ENCODE peak calls at places on chromosomes 6 and 20, in four cellular contexts. One of them, this sample, is unnamed.
A peak's percentile ranks its signal among the peaks of the same experiment; 100 is the strongest.

GRCh38 chr6:153092082-153093013 is 38.7 kb downstream of the RGS17 start:
- DNase-seq in GM23248: peak; percentile 81
- DNase-seq in HepG2: no peak
- DNase-seq in K562: no peak
- DNase-seq in this sample: no peak

GRCh38 chr20:41387433-41387832 is 20.8 kb upstream of the EMILIN3 start:
- DNase-seq in GM23248: no peak
- DNase-seq in HepG2: peak; percentile 31
- DNase-seq in K562: peak; percentile 47
- DNase-seq in this sample: no peak

GRCh38 chr6:9697263-9697931 is 717.5 kb downstream of the TFAP2A start:
- DNase-seq in GM23248: no peak
- DNase-seq in HepG2: no peak
- DNase-seq in K562: no peak
- DNase-seq in this sample: no peak

GRCh38 chr6:90463874-90464273 is 123.0 kb downstream of the MAP3K7 start:
- DNase-seq in GM23248: no peak
- DNase-seq in HepG2: no peak
- DNase-seq in K562: no peak
- DNase-seq in this sample: no peak

GRCh38 chr20:45898285-45898684 is 7.2 kb downstream of the CTSA start:
- DNase-seq in GM23248: no peak
- DNase-seq in HepG2: no peak
- DNase-seq in K562: no peak
- DNase-seq in this sample: no peak

GRCh38 chr6:84547341-84547794 is 217.0 kb downstream of the TBX18 start:
- DNase-seq in GM23248: no peak
- DNase-seq in HepG2: no peak
- DNase-seq in K562: peak; percentile 12
- DNase-seq in this sample: no peak

GRCh38 chr20:41329435-41330342 is 10.9 kb upstream of the LPIN3 start:
- DNase-seq in GM23248: peak; percentile 98
- DNase-seq in HepG2: peak; percentile 82
- DNase-seq in K562: no peak
- DNase-seq in this sample: no peak

GRCh38 chr6:38273325-38273724 is 366.4 kb downstream of the BTBD9 start:
- DNase-seq in GM23248: peak; percentile 43
- DNase-seq in HepG2: no peak
- DNase-seq in K562: no peak
- DNase-seq in this sample: no peak

GRCh38 chr20:37345339-37346231 is at the start of gene SRC:
- DNase-seq in GM23248: peak; percentile 83
- DNase-seq in HepG2: peak; percentile 74
- DNase-seq in K562: peak; percentile 93
- DNase-seq in this sample: peak; percentile 82

GRCh38 chr6:151075527-151075926 is 164.2 kb upstream of the AKAP12 start:
- DNase-seq in GM23248: peak; percentile 18
- DNase-seq in HepG2: no peak
- DNase-seq in K562: no peak
- DNase-seq in this sample: no peak

GRCh38 chr6:24831771-24832718 is 33.3 kb upstream of the ARMH2 start:
- DNase-seq in GM23248: peak; percentile 74
- DNase-seq in HepG2: no peak
- DNase-seq in K562: no peak
- DNase-seq in this sample: no peak

GRCh38 chr6:170185175-170185970 is 105.5 kb downstream of the DLL1 start:
- DNase-seq in GM23248: no peak
- DNase-seq in HepG2: no peak
- DNase-seq in K562: no peak
- DNase-seq in this sample: no peak

GRCh38 chr6:104613416-104614001 is 246.2 kb downstream of the HACE1 start:
- DNase-seq in GM23248: no peak
- DNase-seq in HepG2: peak; percentile 15
- DNase-seq in K562: no peak
- DNase-seq in this sample: no peak

GRCh38 chr20:36218380-36219064 is 17.8 kb upstream of the AAR2 start:
- DNase-seq in GM23248: no peak
- DNase-seq in HepG2: no peak
- DNase-seq in K562: no peak
- DNase-seq in this sample: no peak

GRCh38 chr20:19815553-19815991 is 57.5 kb downstream of the RIN2 start:
- DNase-seq in GM23248: peak; percentile 99
- DNase-seq in HepG2: peak; percentile 70
- DNase-seq in K562: no peak
- DNase-seq in this sample: peak; percentile 83

GRCh38 chr6:12431023-12431422 is 140.9 kb downstream of the EDN1 start:
- DNase-seq in GM23248: no peak
- DNase-seq in HepG2: no peak
- DNase-seq in K562: no peak
- DNase-seq in this sample: no peak

GRCh38 chr6:41358503-41358902 is 23.1 kb downstream of the NCR2 start:
- DNase-seq in GM23248: no peak
- DNase-seq in HepG2: no peak
- DNase-seq in K562: no peak
- DNase-seq in this sample: no peak

GRCh38 chr6:38638941-38639497 is 710 bp downstream of the BTBD9 start:
- DNase-seq in GM23248: peak; percentile 87
- DNase-seq in HepG2: peak; percentile 37
- DNase-seq in K562: peak; percentile 43
- DNase-seq in this sample: peak; percentile 63

GRCh38 chr6:15369838-15370237 is 124.0 kb downstream of the JARID2 start:
- DNase-seq in GM23248: peak; percentile 22
- DNase-seq in HepG2: no peak
- DNase-seq in K562: no peak
- DNase-seq in this sample: no peak

GRCh38 chr6:156557269-156557885 is 219.8 kb upstream of the ARID1B start:
- DNase-seq in GM23248: peak; percentile 44
- DNase-seq in HepG2: peak; percentile 26
- DNase-seq in K562: no peak
- DNase-seq in this sample: no peak

GRCh38 chr20:6768228-6769185 is 1.0 kb downstream of the BMP2 start:
- DNase-seq in GM23248: peak; percentile 62
- DNase-seq in HepG2: no peak
- DNase-seq in K562: no peak
- DNase-seq in this sample: no peak

GRCh38 chr20:6767536-6768227 is at the start of gene BMP2:
- DNase-seq in GM23248: peak; percentile 76
- DNase-seq in HepG2: no peak
- DNase-seq in K562: peak; percentile 38
- DNase-seq in this sample: no peak

GRCh38 chr20:6765469-6766058 is 1.9 kb upstream of the BMP2 start:
- DNase-seq in GM23248: peak; percentile 63
- DNase-seq in HepG2: peak; percentile 77
- DNase-seq in K562: peak; percentile 7
- DNase-seq in this sample: peak; percentile 70

GRCh38 chr20:6766433-6766832 is 1.1 kb upstream of the BMP2 start:
- DNase-seq in GM23248: no peak
- DNase-seq in HepG2: no peak
- DNase-seq in K562: no peak
- DNase-seq in this sample: no peak

GRCh38 chr20:6767166-6767535 is 335 bp upstream of the BMP2 start:
- DNase-seq in GM23248: no peak
- DNase-seq in HepG2: no peak
- DNase-seq in K562: no peak
- DNase-seq in this sample: no peak
- H3K4me1 ChIP-seq in GM23248: no peaks in the 10 kb centered on the region
- H3K4me1 ChIP-seq in HepG2: no peaks in the 10 kb centered on the region
- H3K4me1 ChIP-seq in K562: no peaks in the 10 kb centered on the region
- H3K4me1 ChIP-seq in this sample: no peaks in the 10 kb centered on the region

GRCh38 chr6:45115696-45116095 is 212.4 kb upstream of the RUNX2 start:
- DNase-seq in GM23248: peak; percentile 57
- DNase-seq in HepG2: no peak
- DNase-seq in K562: no peak
- DNase-seq in this sample: peak; percentile 37

GRCh38 chr6:45109551-45109950 is 218.6 kb upstream of the RUNX2 start:
- DNase-seq in GM23248: no peak
- DNase-seq in HepG2: no peak
- DNase-seq in K562: no peak
- DNase-seq in this sample: no peak

GRCh38 chr6:45116714-45117410 is 211.3 kb upstream of the RUNX2 start:
- DNase-seq in GM23248: peak; percentile 75
- DNase-seq in HepG2: no peak
- DNase-seq in K562: no peak
- DNase-seq in this sample: no peak

DNA sequence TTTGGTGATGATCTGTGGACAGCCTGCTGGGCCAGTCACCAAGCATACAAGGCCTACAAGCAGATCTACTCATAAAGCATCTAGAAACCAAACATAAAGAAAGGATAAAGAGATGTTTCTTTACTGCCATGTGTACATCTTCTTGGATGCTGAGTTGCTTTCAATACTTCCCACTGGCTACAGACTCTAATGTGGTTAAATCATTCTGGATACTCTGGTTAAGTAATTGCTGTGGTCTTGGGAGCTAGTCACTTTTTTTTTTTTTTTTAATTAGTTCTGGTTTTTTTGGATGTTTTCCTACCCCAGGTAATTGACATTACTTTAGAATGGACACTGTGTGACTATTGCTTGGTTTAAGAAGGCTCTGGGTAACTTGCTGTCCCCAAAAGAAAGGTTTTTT is 215.4 kb upstream of the RUNX2 start:
- DNase-seq in GM23248: no peak
- DNase-seq in HepG2: no peak
- DNase-seq in K562: no peak
- DNase-seq in this sample: no peak
- H3K9ac ChIP-seq in GM23248: no peak overlapping the region
- H3K9ac ChIP-seq in HepG2: no peak overlapping the region
- H3K9ac ChIP-seq in K562: no peak overlapping the region
- H3K9ac ChIP-seq in this sample: no peak overlapping the region

DNA sequence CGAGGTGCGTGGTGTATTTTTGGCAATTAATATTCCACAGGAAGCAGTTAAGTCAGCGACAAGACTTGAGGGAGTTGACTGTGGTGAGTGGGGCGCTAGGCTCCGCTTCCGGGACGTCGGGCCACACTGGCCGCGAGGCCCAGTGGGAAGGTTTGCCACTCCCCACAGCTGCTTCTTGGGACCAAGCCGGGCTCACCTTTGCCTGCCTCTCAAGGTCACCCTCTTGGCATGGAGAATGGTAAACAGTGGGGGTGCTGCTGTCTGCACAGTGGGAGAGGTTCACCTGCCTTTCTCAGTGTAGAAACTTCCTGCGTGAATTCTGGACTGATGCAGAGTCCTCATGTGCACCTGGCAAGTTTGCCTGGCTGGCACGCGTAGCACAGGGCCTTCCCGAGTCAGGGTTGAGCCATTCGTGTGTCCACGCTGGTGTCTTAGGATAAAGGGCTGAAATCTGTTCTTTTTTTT is 6.4 kb downstream of the OSBPL2 start:
- DNase-seq in GM23248: no peak
- DNase-seq in HepG2: peak; percentile 34
- DNase-seq in K562: no peak
- DNase-seq in this sample: no peak
- H3K27ac ChIP-seq in GM23248: no peak overlapping the region
- H3K27ac ChIP-seq in HepG2: no peak overlapping the region
- H3K27ac ChIP-seq in K562: no peak overlapping the region
- H3K27ac ChIP-seq in this sample: no peak overlapping the region

GRCh38 chr20:62347445-62347844 is 19.7 kb downstream of the LAMA5 start:
- DNase-seq in GM23248: no peak
- DNase-seq in HepG2: no peak
- DNase-seq in K562: no peak
- DNase-seq in this sample: no peak
- H3K4me1 ChIP-seq in GM23248: no peaks in the 10 kb centered on the region
- H3K4me1 ChIP-seq in HepG2: peaks cover 29% of the 10 kb centered on the region
- H3K4me1 ChIP-seq in K562: no peaks in the 10 kb centered on the region
- H3K4me1 ChIP-seq in this sample: no peaks in the 10 kb centered on the region

GRCh38 chr6:30829639-30830250 is 54.6 kb upstream of the DDR1 start:
- DNase-seq in GM23248: no peak
- DNase-seq in HepG2: peak; percentile 63
- DNase-seq in K562: no peak
- DNase-seq in this sample: no peak

GRCh38 chr6:30829016-30829415 is 55.3 kb upstream of the DDR1 start:
- DNase-seq in GM23248: no peak
- DNase-seq in HepG2: no peak
- DNase-seq in K562: no peak
- DNase-seq in this sample: no peak

GRCh38 chr6:30828027-30828962 is 56.0 kb upstream of the DDR1 start:
- DNase-seq in GM23248: peak; percentile 93
- DNase-seq in HepG2: peak; percentile 85
- DNase-seq in K562: peak; percentile 95
- DNase-seq in this sample: peak; percentile 85

GRCh38 chr6:30824698-30825097 is 59.6 kb upstream of the DDR1 start:
- DNase-seq in GM23248: no peak
- DNase-seq in HepG2: no peak
- DNase-seq in K562: no peak
- DNase-seq in this sample: no peak

DNA sequence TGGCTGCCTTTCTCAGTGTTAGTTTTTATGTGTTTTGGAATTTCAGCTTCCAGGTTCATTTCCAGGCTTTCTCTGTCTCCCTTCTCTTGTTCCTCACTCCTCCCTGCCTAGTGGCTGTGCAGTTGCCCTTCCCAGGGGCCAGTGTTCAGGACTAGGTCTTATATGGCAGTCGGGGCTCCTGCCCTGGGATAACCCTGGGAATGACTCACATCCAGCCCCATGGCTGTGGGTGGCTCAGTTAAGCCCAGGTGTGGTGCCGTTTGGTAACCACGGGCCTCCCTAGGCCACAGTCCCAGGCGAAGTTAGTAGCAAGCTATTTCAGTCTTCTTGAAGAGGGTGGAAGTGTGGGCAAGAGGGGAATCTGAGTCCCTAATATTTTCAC is 57.4 kb upstream of the DDR1 start:
- DNase-seq in GM23248: peak; percentile 26
- DNase-seq in HepG2: peak; percentile 65
- DNase-seq in K562: peak; percentile 54
- DNase-seq in this sample: no peak
- H3K9ac ChIP-seq in GM23248: peak overlapping the region; percentile 2
- H3K9ac ChIP-seq in HepG2: no peak overlapping the region
- H3K9ac ChIP-seq in K562: peak overlapping the region; percentile 83
- H3K9ac ChIP-seq in this sample: no peak overlapping the region

GRCh38 chr6:54097753-54098152 is 13.5 kb upstream of the MLIP start:
- DNase-seq in GM23248: no peak
- DNase-seq in HepG2: peak; percentile 85
- DNase-seq in K562: no peak
- DNase-seq in this sample: no peak

GRCh38 chr6:54094837-54095236 is 16.4 kb upstream of the MLIP start:
- DNase-seq in GM23248: no peak
- DNase-seq in HepG2: no peak
- DNase-seq in K562: no peak
- DNase-seq in this sample: no peak

GRCh38 chr6:54093306-54093705 is 17.9 kb upstream of the MLIP start:
- DNase-seq in GM23248: no peak
- DNase-seq in HepG2: no peak
- DNase-seq in K562: no peak
- DNase-seq in this sample: no peak

GRCh38 chr6:54096811-54097210 is 14.4 kb upstream of the MLIP start:
- DNase-seq in GM23248: no peak
- DNase-seq in HepG2: no peak
- DNase-seq in K562: no peak
- DNase-seq in this sample: no peak

GRCh38 chr6:54095740-54096139 is 15.5 kb upstream of the MLIP start:
- DNase-seq in GM23248: no peak
- DNase-seq in HepG2: no peak
- DNase-seq in K562: no peak
- DNase-seq in this sample: no peak
- H3K27ac ChIP-seq in GM23248: no peak overlapping the region
- H3K27ac ChIP-seq in HepG2: no peak overlapping the region
- H3K27ac ChIP-seq in K562: no peak overlapping the region
- H3K27ac ChIP-seq in this sample: no peak overlapping the region

This sample was measured in Karpas-422.